ENCODE peak calls at places on chromosome 10, in nine cellular contexts. Q is fibroblast of mammary gland, U is WERI-Rb-1, P is fibroblast of pulmonary artery, C is ovary, F is colonic mucosa, E is cardiac muscle cell, M is dorsolateral prefrontal cortex, W is upper lobe of right lung. K is an unnamed sample.

GRCh38 chr10:17161788-17162187 is 32.2 kb upstream of the CUBN start:
- DNase-seq in Q (no peak), U (no peak), P (no peak), C (no peak), F (no peak), E (no peak), M (no peak), W (no peak), K (no peak)

GRCh38 chr10:62496925-62497324 is 122.8 kb downstream of the ZNF365 start:
- DNase-seq in Q (no peak), U (no peak), P (no peak), C (no peak), F (no peak), E (no peak), M (no peak), W (no peak), K (no peak)

GRCh38 chr10:33160151-33160550 is 174.3 kb downstream of the NRP1 start:
- DNase-seq in Q (no peak), U (no peak), P (no peak), C (no peak), F (no peak), E (no peak), M (no peak), W (no peak), K (no peak)

GRCh38 chr10:133276100-133276434 is 601 bp downstream of the ADAM8 start:
- DNase-seq in Q (no peak), U (no peak), P (no peak), C (no peak), F (no peak), E (no peak), M (no peak), W (no peak), K (no peak)

GRCh38 chr10:123427386-123427785 is 238.8 kb upstream of the GPR26 start:
- DNase-seq in Q (no peak), U (no peak), P (no peak), C (no peak), F (no peak), E (no peak), M (no peak), W (no peak), K (no peak)

GRCh38 chr10:81730901-81731300 is 144.1 kb upstream of the NRG3 start:
- DNase-seq in Q (no peak), U (no peak), P (no peak), C (no peak), F (no peak), E (no peak), M (no peak), W (no peak), K (no peak)

GRCh38 chr10:105844653-105845052 is 1203.6 kb downstream of the SORCS3 start:
- DNase-seq in Q (no peak), U (no peak), P (no peak), C (no peak), F (no peak), E (no peak), M (no peak), W (no peak), K (no peak)

GRCh38 chr10:91194497-91195179 is 25.8 kb upstream of the PCGF5 start:
- DNase-seq in Q (peak; percentile 89), U (no peak), P (peak; percentile 53), C (no peak), F (no peak), E (no peak), M (no peak), W (no peak), K (no peak)

GRCh38 chr10:49109669-49110335 is 5.5 kb downstream of the VSTM4 start:
- DNase-seq in Q (peak; percentile 75), U (no peak), P (no peak), C (peak; percentile 68), F (peak; percentile 49), E (no peak), M (no peak), W (no peak), K (no peak)

GRCh38 chr10:132237871-132238270 is 51.1 kb downstream of the DPYSL4 start:
- DNase-seq in Q (no peak), U (peak; percentile 61), P (no peak), C (peak; percentile 54), F (no peak), E (no peak), M (no peak), W (no peak), K (peak; percentile 45)

GRCh38 chr10:12073526-12073925 is 4.8 kb downstream of the DHTKD1 start:
- DNase-seq in Q (no peak), U (no peak), P (no peak), C (peak; percentile 34), F (no peak), E (no peak), M (no peak), W (no peak), K (no peak)

GRCh38 chr10:35613597-35614226 is 8.6 kb downstream of the GJD4 start:
- DNase-seq in Q (peak; percentile 40), U (peak; percentile 16), P (peak; percentile 61), C (no peak), F (no peak), E (peak; percentile 28), M (no peak), W (no peak), K (no peak)

DNA sequence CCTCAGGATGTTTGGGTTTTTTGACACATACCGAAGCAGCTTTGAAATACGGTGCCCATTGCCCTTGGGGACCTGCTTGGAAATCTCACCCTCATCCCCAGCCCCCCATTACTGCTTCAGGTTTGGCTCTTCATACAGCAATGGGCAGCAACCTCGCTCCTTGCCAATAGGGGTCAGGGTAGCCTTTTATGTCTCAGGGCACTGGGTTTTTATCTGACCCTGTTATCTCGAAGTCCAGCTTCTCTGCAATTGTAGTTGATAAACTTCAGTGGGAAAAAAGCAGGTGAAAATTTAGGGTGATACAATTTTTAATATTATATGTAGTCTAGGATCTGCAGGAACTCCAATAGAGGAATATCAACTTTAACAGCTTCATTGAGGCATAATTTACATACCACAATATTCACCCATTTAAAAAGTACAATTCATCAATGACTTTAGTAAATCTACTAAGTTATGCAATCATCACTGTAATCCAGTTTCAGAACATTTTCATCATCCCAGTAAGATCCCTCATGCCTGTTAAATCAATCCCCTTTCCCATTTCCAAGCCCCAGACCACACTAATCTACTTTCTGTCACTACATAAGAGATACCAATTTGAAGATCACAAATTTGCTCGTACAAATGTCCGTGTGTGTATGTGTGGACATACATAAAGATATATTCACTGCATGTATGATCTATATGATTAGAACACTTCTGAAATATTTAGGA is 386.2 kb downstream of the KCNMA1 start:
- DNase-seq in Q (peak; percentile 63), U (peak; percentile 60), P (peak; percentile 42), C (no peak), F (no peak), E (peak; percentile 44), M (no peak), W (no peak), K (peak; percentile 58)
- TF ChIP-seq CTCF in Q (peak; percentile 83), U (peak; percentile 86), P (peak; percentile 63), C (no peak), F (peak; percentile 19), E (peak; percentile 64), M (peak; percentile 15), W (peak; percentile 28), K (peak; percentile 74)

DNA sequence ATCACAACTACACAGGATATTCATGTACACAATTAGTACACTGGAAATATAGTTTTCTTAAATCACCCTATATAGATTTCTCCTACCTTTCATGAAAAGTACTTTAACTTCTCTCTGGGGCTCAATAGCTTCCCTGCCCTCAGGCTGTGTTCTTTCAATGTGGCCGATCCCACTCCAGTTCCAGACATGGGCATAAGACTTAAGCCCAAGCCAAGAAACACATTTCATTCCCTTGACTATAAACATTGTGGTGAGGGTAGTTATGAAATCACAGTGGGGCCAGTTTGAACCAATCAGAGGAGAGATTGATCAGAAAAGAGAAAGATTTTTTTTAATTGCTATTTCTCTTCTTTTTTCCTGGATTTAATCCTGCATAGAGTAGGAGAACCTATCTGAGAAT is 904.6 kb upstream of the SORCS1 start:
- DNase-seq in Q (no peak), U (no peak), P (no peak), C (no peak), F (no peak), E (no peak), M (no peak), W (no peak), K (no peak)
- TF ChIP-seq CTCF in Q (no peak), U (no peak), P (no peak), C (no peak), F (no peak), E (no peak), M (no peak), W (no peak), K (no peak)

DNA sequence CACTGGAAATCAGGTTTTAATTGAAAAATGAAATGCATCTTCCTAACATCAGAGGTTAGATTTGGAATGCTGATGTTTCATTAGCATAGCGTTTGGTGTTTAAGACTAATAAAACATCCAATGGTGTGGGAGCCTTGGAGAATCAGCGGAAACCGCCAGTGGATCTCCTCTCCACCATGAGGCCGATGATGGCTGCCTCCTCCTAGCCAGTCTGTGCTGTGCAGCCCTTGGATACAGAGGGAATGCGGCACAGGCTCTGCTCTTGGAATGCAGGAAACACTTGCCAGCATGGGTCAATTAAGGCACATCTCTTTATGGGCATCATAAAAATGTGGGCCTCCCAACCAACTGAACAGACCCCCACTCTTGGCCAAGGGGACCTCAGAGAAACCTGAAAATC is 259.9 kb downstream of the GLRX3 start:
- DNase-seq in Q (no peak), U (no peak), P (no peak), C (no peak), F (no peak), E (no peak), M (no peak), W (no peak), K (no peak)
- TF ChIP-seq CTCF in Q (no peak), U (no peak), P (no peak), C (no peak), F (no peak), E (no peak), M (no peak), W (no peak), K (no peak)

GRCh38 chr10:131161087-131161486 is 150.4 kb downstream of the TCERG1L start:
- DNase-seq in Q (no peak), U (no peak), P (no peak), C (no peak), F (no peak), E (no peak), M (no peak), W (no peak), K (no peak)

GRCh38 chr10:131163444-131163843 is 148.1 kb downstream of the TCERG1L start:
- DNase-seq in Q (no peak), U (no peak), P (no peak), C (no peak), F (no peak), E (no peak), M (no peak), W (no peak), K (no peak)

GRCh38 chr10:131162866-131163265 is 148.7 kb downstream of the TCERG1L start:
- DNase-seq in Q (no peak), U (no peak), P (no peak), C (no peak), F (no peak), E (no peak), M (no peak), W (no peak), K (no peak)

GRCh38 chr10:131160219-131160875 is 151.2 kb downstream of the TCERG1L start:
- DNase-seq in Q (no peak), U (no peak), P (no peak), C (no peak), F (no peak), E (no peak), M (no peak), W (peak; percentile 51), K (no peak)

DNA sequence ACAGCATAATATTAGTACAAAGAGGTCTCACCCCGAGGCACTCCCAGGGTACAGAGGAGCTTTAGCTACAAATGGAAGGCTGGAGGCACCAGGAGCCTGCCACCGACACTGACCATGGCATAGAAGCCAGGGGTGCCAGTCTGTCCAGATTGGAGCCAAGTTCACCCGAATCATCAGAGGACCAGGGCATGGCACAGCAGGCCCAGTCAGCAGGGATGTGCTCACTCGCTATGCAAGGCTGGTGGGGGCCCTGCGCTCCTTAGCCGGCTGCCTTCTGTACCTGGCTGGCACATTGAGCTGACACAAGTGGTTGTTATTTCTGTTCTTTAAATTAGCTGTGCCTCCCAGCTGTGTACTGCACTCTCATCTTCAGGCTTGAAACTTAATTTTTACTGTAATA is 149.3 kb downstream of the TCERG1L start:
- DNase-seq in Q (no peak), U (no peak), P (no peak), C (no peak), F (no peak), E (peak; percentile 24), M (no peak), W (no peak), K (no peak)
- TF ChIP-seq CTCF in Q (no peak), U (no peak), P (no peak), C (no peak), F (no peak), E (no peak), M (no peak), W (no peak), K (no peak)